ENCODE peak calls at places on chromosomes 3 and 15, in four cellular contexts. One of them, this sample, is unnamed.

GRCh38 chr15:59186501-59186900 is 20.1 kb upstream of the LDHAL6B start:
- DNase-seq in GM23338: no peak
- DNase-seq in SK-N-SH: no peak
- DNase-seq in A549: peak; percentile 29
- DNase-seq in this sample: no peak

GRCh38 chr15:31283046-31283445 is 43.6 kb upstream of the KLF13 start:
- DNase-seq in GM23338: no peak
- DNase-seq in SK-N-SH: no peak
- DNase-seq in A549: no peak
- DNase-seq in this sample: no peak

GRCh38 chr3:106814231-106814630 is 563.0 kb upstream of the CCDC54 start:
- DNase-seq in GM23338: no peak
- DNase-seq in SK-N-SH: peak; percentile 47
- DNase-seq in A549: no peak
- DNase-seq in this sample: no peak

GRCh38 chr15:66936864-66937245 is 128.5 kb upstream of the SMAD3 start:
- DNase-seq in GM23338: no peak
- DNase-seq in SK-N-SH: no peak
- DNase-seq in A549: no peak
- DNase-seq in this sample: no peak

GRCh38 chr3:105513886-105514285 is 147.2 kb downstream of the ALCAM start:
- DNase-seq in GM23338: no peak
- DNase-seq in SK-N-SH: no peak
- DNase-seq in A549: no peak
- DNase-seq in this sample: no peak

GRCh38 chr3:106719583-106719982 is 657.7 kb upstream of the CCDC54 start:
- DNase-seq in GM23338: no peak
- DNase-seq in SK-N-SH: no peak
- DNase-seq in A549: no peak
- DNase-seq in this sample: no peak

GRCh38 chr3:14897266-14897665 is 50.1 kb upstream of the NR2C2 start:
- DNase-seq in GM23338: no peak
- DNase-seq in SK-N-SH: no peak
- DNase-seq in A549: no peak
- DNase-seq in this sample: no peak

GRCh38 chr3:53748512-53749271 is 97.5 kb downstream of the CHDH start:
- DNase-seq in GM23338: peak; percentile 59
- DNase-seq in SK-N-SH: no peak
- DNase-seq in A549: no peak
- DNase-seq in this sample: no peak

GRCh38 chr3:186640473-186640818 is 247 bp downstream of the FETUB start:
- DNase-seq in GM23338: peak; percentile 37
- DNase-seq in SK-N-SH: no peak
- DNase-seq in A549: peak; percentile 12
- DNase-seq in this sample: no peak

GRCh38 chr3:69121950-69122349 is 445 bp downstream of the LMOD3 start:
- DNase-seq in GM23338: no peak
- DNase-seq in SK-N-SH: no peak
- DNase-seq in A549: no peak
- DNase-seq in this sample: no peak

GRCh38 chr3:95934181-95934580 is 880.2 kb upstream of the EPHA6 start:
- DNase-seq in GM23338: no peak
- DNase-seq in SK-N-SH: no peak
- DNase-seq in A549: no peak
- DNase-seq in this sample: no peak

GRCh38 chr3:157263027-157263426 is 103.1 kb upstream of the CCNL1 start:
- DNase-seq in GM23338: no peak
- DNase-seq in SK-N-SH: no peak
- DNase-seq in A549: no peak
- DNase-seq in this sample: no peak

GRCh38 chr15:62938825-62939224 is 103.7 kb upstream of the TPM1 start:
- DNase-seq in GM23338: no peak
- DNase-seq in SK-N-SH: no peak
- DNase-seq in A549: no peak
- DNase-seq in this sample: no peak

GRCh38 chr3:156620260-156620659 is 54.1 kb upstream of the TIPARP start:
- DNase-seq in GM23338: no peak
- DNase-seq in SK-N-SH: no peak
- DNase-seq in A549: peak; percentile 30
- DNase-seq in this sample: no peak

GRCh38 chr15:82060817-82061216 is 15.0 kb upstream of the MEX3B start:
- DNase-seq in GM23338: no peak
- DNase-seq in SK-N-SH: no peak
- DNase-seq in A549: no peak
- DNase-seq in this sample: no peak

GRCh38 chr3:36784012-36784763 is 19.8 kb upstream of the DCLK3 start:
- DNase-seq in GM23338: no peak
- DNase-seq in SK-N-SH: no peak
- DNase-seq in A549: no peak
- DNase-seq in this sample: no peak

GRCh38 chr15:76206325-76206976 is 104.8 kb downstream of the ETFA start:
- DNase-seq in GM23338: no peak
- DNase-seq in SK-N-SH: peak; percentile 88
- DNase-seq in A549: peak; percentile 40
- DNase-seq in this sample: no peak

GRCh38 chr3:159685801-159686200 is 302.8 kb upstream of the IL12A start:
- DNase-seq in GM23338: no peak
- DNase-seq in SK-N-SH: no peak
- DNase-seq in A549: no peak
- DNase-seq in this sample: no peak

GRCh38 chr15:92979011-92979701 is 79.0 kb downstream of the CHD2 start:
- DNase-seq in GM23338: no peak
- DNase-seq in SK-N-SH: no peak
- DNase-seq in A549: no peak
- DNase-seq in this sample: peak; percentile 15

GRCh38 chr3:192933779-192934456 is 16.3 kb upstream of the MB21D2 start:
- DNase-seq in GM23338: no peak
- DNase-seq in SK-N-SH: no peak
- DNase-seq in A549: no peak
- DNase-seq in this sample: no peak

GRCh38 chr3:85007195-85008094 is 48.7 kb downstream of the CADM2 start:
- DNase-seq in GM23338: no peak
- DNase-seq in SK-N-SH: no peak
- DNase-seq in A549: peak; percentile 78
- DNase-seq in this sample: no peak
- TF ChIP-seq REST in GM23338: no peak
- TF ChIP-seq REST in SK-N-SH: no peak
- TF ChIP-seq REST in A549: no peak
- TF ChIP-seq REST in this sample: no peak

GRCh38 chr3:58175098-58175428 is 35.7 kb downstream of the DNASE1L3 start:
- DNase-seq in GM23338: no peak
- DNase-seq in SK-N-SH: no peak
- DNase-seq in A549: no peak
- DNase-seq in this sample: no peak
- H3K4me1 ChIP-seq in GM23338: peaks cover 29% of the 10 kb centered on the region
- H3K4me1 ChIP-seq in SK-N-SH: no peaks in the 10 kb centered on the region
- H3K4me1 ChIP-seq in A549: peaks cover 87% of the 10 kb centered on the region
- H3K4me1 ChIP-seq in this sample: peaks cover 31% of the 10 kb centered on the region

GRCh38 chr3:152374260-152374990 is 105.7 kb downstream of the MBNL1 start:
- DNase-seq in GM23338: no peak
- DNase-seq in SK-N-SH: no peak
- DNase-seq in A549: peak; percentile 58
- DNase-seq in this sample: no peak

GRCh38 chr3:152379415-152380042 is 110.8 kb downstream of the MBNL1 start:
- DNase-seq in GM23338: no peak
- DNase-seq in SK-N-SH: no peak
- DNase-seq in A549: no peak
- DNase-seq in this sample: no peak

GRCh38 chr3:152377184-152377570 is 108.4 kb downstream of the MBNL1 start:
- DNase-seq in GM23338: no peak
- DNase-seq in SK-N-SH: no peak
- DNase-seq in A549: no peak
- DNase-seq in this sample: no peak

GRCh38 chr3:152375546-152375945 is 106.8 kb downstream of the MBNL1 start:
- DNase-seq in GM23338: no peak
- DNase-seq in SK-N-SH: no peak
- DNase-seq in A549: peak; percentile 43
- DNase-seq in this sample: no peak

GRCh38 chr3:152376351-152377183 is 107.8 kb downstream of the MBNL1 start:
- DNase-seq in GM23338: no peak
- DNase-seq in SK-N-SH: no peak
- DNase-seq in A549: peak; percentile 72
- DNase-seq in this sample: no peak
- H3K4me3 ChIP-seq in GM23338: no peak overlapping the region
- H3K4me3 ChIP-seq in SK-N-SH: no peak overlapping the region
- H3K4me3 ChIP-seq in A549: peak overlapping the region; percentile 38
- H3K4me3 ChIP-seq in this sample: no peak overlapping the region

GRCh38 chr15:60757831-60758570 is 279.1 kb upstream of the ICE2 start:
- DNase-seq in GM23338: no peak
- DNase-seq in SK-N-SH: no peak
- DNase-seq in A549: no peak
- DNase-seq in this sample: no peak
- TF ChIP-seq REST in GM23338: no peak
- TF ChIP-seq REST in SK-N-SH: no peak
- TF ChIP-seq REST in A549: no peak
- TF ChIP-seq REST in this sample: no peak

DNA sequence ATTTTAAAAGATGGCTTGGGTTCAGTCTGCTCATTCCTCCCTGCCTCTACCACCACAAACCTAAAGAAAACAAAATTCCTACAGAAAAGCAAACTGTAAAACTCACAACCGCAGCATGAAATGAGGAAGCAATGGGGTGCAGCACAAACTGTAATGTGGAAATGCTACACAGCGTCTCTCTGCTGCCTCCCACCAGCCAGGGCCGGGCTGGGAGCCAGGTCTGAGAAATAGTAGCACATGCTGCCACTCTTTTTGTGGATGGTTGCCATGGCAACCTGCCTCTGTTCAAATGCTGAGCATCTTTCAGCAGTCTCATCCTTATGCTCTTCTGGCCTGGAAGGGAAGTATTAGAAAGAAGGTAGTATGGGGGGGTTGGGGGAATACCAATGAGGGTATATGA is 55.4 kb downstream of the EOMES start:
- DNase-seq in GM23338: peak; percentile 93
- DNase-seq in SK-N-SH: peak; percentile 72
- DNase-seq in A549: peak; percentile 25
- DNase-seq in this sample: no peak
- H3K4me1 ChIP-seq in GM23338: peaks cover 29% of the 10 kb centered on the region
- H3K4me1 ChIP-seq in SK-N-SH: no peaks in the 10 kb centered on the region
- H3K4me1 ChIP-seq in A549: peaks cover 2% of the 10 kb centered on the region
- H3K4me1 ChIP-seq in this sample: peaks cover 3% of the 10 kb centered on the region

DNA sequence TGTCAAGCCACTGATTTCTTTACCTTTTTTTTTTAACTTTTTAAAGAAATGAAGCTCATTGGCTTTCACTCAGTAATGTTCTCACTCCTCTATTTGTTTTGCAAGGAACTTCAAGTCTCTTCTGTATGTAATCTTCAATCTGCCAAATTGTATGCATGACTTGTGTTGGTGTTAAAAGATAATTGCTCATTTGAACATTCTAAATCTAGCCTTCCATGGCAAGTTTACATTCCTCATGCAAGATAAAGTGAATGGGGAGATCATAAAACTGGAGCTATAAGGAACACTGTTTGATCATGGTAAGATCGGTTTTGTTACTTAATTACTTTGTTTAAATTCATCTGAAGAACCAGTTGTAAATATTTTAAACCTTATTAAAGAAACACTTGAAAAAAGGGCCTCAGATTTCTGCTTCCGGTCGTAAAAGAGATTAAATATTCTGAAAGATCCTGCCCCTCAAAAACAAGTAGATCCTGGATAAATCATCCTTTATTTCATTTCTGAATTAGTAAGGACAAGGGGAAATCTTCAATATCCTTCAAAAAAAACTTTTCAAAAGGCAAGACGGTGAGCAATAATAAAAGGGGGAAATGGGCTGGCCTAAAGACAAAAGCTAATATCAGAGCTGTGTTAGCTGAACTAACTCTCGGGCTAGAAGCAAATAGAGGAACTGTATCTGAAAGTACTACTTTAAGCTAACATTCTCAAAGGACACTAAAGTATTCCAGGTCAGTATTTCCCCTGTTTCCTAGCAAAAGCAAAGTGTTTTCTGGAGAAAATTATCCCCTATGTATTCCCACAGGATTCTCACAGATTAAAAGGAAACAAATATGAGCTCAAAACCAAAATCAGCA is 107.0 kb upstream of the ATP11B start:
- DNase-seq in GM23338: no peak
- DNase-seq in SK-N-SH: no peak
- DNase-seq in A549: no peak
- DNase-seq in this sample: no peak
- H3K4me3 ChIP-seq in GM23338: no peak overlapping the region
- H3K4me3 ChIP-seq in SK-N-SH: no peak overlapping the region
- H3K4me3 ChIP-seq in A549: no peak overlapping the region
- H3K4me3 ChIP-seq in this sample: no peak overlapping the region

GRCh38 chr15:41622901-41623300 is 37.3 kb upstream of the MGA start:
- DNase-seq in GM23338: no peak
- DNase-seq in SK-N-SH: no peak
- DNase-seq in A549: no peak
- DNase-seq in this sample: no peak

GRCh38 chr15:41620536-41621199 is 39.5 kb upstream of the MGA start:
- DNase-seq in GM23338: peak; percentile 43
- DNase-seq in SK-N-SH: peak; percentile 18
- DNase-seq in A549: peak; percentile 14
- DNase-seq in this sample: peak; percentile 22

GRCh38 chr15:41627204-41627603 is 33.0 kb upstream of the MGA start:
- DNase-seq in GM23338: no peak
- DNase-seq in SK-N-SH: no peak
- DNase-seq in A549: no peak
- DNase-seq in this sample: no peak

GRCh38 chr15:41621200-41622193 is 38.7 kb upstream of the MGA start:
- DNase-seq in GM23338: peak; percentile 92
- DNase-seq in SK-N-SH: peak; percentile 96
- DNase-seq in A549: peak; percentile 93
- DNase-seq in this sample: peak; percentile 73
- TF ChIP-seq REST in GM23338: no peak
- TF ChIP-seq REST in SK-N-SH: no peak
- TF ChIP-seq REST in A549: peak; percentile 62
- TF ChIP-seq REST in this sample: no peak

GRCh38 chr3:172201136-172201989 is 162.0 kb downstream of the FNDC3B start:
- DNase-seq in GM23338: no peak
- DNase-seq in SK-N-SH: peak; percentile 26
- DNase-seq in A549: peak; percentile 46
- DNase-seq in this sample: no peak

GRCh38 chr3:172201990-172202318 is 162.6 kb downstream of the FNDC3B start:
- DNase-seq in GM23338: no peak
- DNase-seq in SK-N-SH: no peak
- DNase-seq in A549: no peak
- DNase-seq in this sample: no peak

GRCh38 chr3:172197344-172197743 is 158.0 kb downstream of the FNDC3B start:
- DNase-seq in GM23338: no peak
- DNase-seq in SK-N-SH: no peak
- DNase-seq in A549: no peak
- DNase-seq in this sample: no peak

GRCh38 chr3:172198428-172198827 is 159.1 kb downstream of the FNDC3B start:
- DNase-seq in GM23338: no peak
- DNase-seq in SK-N-SH: no peak
- DNase-seq in A549: no peak
- DNase-seq in this sample: no peak

DNA sequence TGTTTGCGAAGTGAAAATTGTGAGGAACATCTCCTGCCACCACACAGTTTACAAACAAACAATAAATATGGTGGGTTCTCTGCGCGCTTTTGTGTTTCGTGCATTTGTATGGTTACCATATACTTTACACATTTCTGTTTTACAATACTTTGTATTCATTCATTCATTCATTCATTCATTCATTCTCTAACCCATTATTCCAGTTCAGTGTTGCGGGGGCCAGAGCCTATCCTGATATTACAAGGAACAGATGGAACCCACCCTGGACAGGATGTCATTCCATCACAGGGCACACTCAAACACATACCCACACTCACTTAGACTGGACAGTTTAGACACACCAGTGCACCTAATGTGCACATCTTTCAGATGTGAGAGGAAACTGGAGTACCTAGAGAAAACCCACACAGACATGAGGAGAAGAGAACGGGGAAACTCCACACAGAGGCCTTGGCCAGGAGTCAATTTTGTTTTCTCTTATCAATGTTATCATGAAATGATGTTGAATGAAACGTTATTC is 160.5 kb downstream of the FNDC3B start:
- DNase-seq in GM23338: no peak
- DNase-seq in SK-N-SH: no peak
- DNase-seq in A549: no peak
- DNase-seq in this sample: no peak
- H3K4me1 ChIP-seq in GM23338: peaks cover 31% of the 10 kb centered on the region
- H3K4me1 ChIP-seq in SK-N-SH: peaks cover 20% of the 10 kb centered on the region
- H3K4me1 ChIP-seq in A549: peaks cover 70% of the 10 kb centered on the region
- H3K4me1 ChIP-seq in this sample: peaks cover 60% of the 10 kb centered on the region